ENCODE peak calls at places on chromosomes 11 and 22, in nine cellular contexts. One of them, this sample, is unnamed.

GRCh38 chr11:131889146-131889577 is 518.7 kb downstream of the NTM start:
- DNase-seq in A549: no peak
- DNase-seq in IMR-90: peak; percentile 95
- DNase-seq in uterus: peak; percentile 28
- DNase-seq in HCT116: no peak
- DNase-seq in Peyer's patch: no peak
- DNase-seq in thyroid gland: no peak
- DNase-seq in K562: no peak
- DNase-seq in adrenal gland: no peak
- DNase-seq in this sample: no peak

GRCh38 chr22:26892401-26893033 is 235.1 kb downstream of the MIAT start:
- DNase-seq in Peyer's patch: no peak
- DNase-seq in HCT116: no peak
- DNase-seq in IMR-90: no peak
- DNase-seq in K562: no peak
- DNase-seq in thyroid gland: no peak
- DNase-seq in adrenal gland: peak; percentile 84
- DNase-seq in A549: no peak
- DNase-seq in uterus: no peak
- DNase-seq in this sample: no peak

GRCh38 chr11:86473991-86474833 is 99.5 kb downstream of the CCDC81 start:
- DNase-seq in IMR-90: peak; percentile 86
- DNase-seq in adrenal gland: peak; percentile 55
- DNase-seq in A549: peak; percentile 14
- DNase-seq in K562: no peak
- DNase-seq in HCT116: no peak
- DNase-seq in uterus: no peak
- DNase-seq in Peyer's patch: no peak
- DNase-seq in thyroid gland: no peak
- DNase-seq in this sample: no peak

GRCh38 chr11:4577761-4578160 is 3.8 kb upstream of the OR52I2 start:
- DNase-seq in uterus: no peak
- DNase-seq in adrenal gland: no peak
- DNase-seq in thyroid gland: no peak
- DNase-seq in HCT116: no peak
- DNase-seq in IMR-90: no peak
- DNase-seq in K562: no peak
- DNase-seq in Peyer's patch: no peak
- DNase-seq in A549: no peak
- DNase-seq in this sample: no peak

GRCh38 chr22:40889116-40889515 is 27.2 kb upstream of the DNAJB7 start:
- DNase-seq in HCT116: no peak
- DNase-seq in K562: no peak
- DNase-seq in Peyer's patch: no peak
- DNase-seq in A549: no peak
- DNase-seq in uterus: no peak
- DNase-seq in IMR-90: no peak
- DNase-seq in thyroid gland: no peak
- DNase-seq in adrenal gland: no peak
- DNase-seq in this sample: no peak

GRCh38 chr11:74090701-74091100 is 80.1 kb downstream of the C2CD3 start:
- DNase-seq in adrenal gland: no peak
- DNase-seq in uterus: no peak
- DNase-seq in IMR-90: peak; percentile 29
- DNase-seq in HCT116: no peak
- DNase-seq in K562: no peak
- DNase-seq in A549: no peak
- DNase-seq in Peyer's patch: no peak
- DNase-seq in thyroid gland: no peak
- DNase-seq in this sample: no peak

GRCh38 chr11:93248602-93249001 is 50.8 kb upstream of the SLC36A4 start:
- DNase-seq in Peyer's patch: no peak
- DNase-seq in K562: no peak
- DNase-seq in thyroid gland: no peak
- DNase-seq in adrenal gland: no peak
- DNase-seq in IMR-90: peak; percentile 26
- DNase-seq in A549: no peak
- DNase-seq in uterus: no peak
- DNase-seq in HCT116: peak; percentile 8
- DNase-seq in this sample: no peak

GRCh38 chr11:19433791-19434190 is 193.0 kb upstream of the E2F8 start:
- DNase-seq in IMR-90: no peak
- DNase-seq in thyroid gland: no peak
- DNase-seq in K562: no peak
- DNase-seq in adrenal gland: no peak
- DNase-seq in A549: no peak
- DNase-seq in HCT116: no peak
- DNase-seq in uterus: no peak
- DNase-seq in Peyer's patch: no peak
- DNase-seq in this sample: no peak

GRCh38 chr22:37747715-37748100 is 50.9 kb downstream of the TRIOBP start:
- DNase-seq in Peyer's patch: no peak
- DNase-seq in adrenal gland: no peak
- DNase-seq in uterus: no peak
- DNase-seq in A549: no peak
- DNase-seq in K562: no peak
- DNase-seq in HCT116: no peak
- DNase-seq in IMR-90: no peak
- DNase-seq in thyroid gland: no peak
- DNase-seq in this sample: no peak

GRCh38 chr11:32231909-32232493 is 141.1 kb downstream of the RCN1 start:
- DNase-seq in HCT116: peak; percentile 36
- DNase-seq in uterus: no peak
- DNase-seq in IMR-90: peak; percentile 14
- DNase-seq in adrenal gland: no peak
- DNase-seq in A549: peak; percentile 35
- DNase-seq in Peyer's patch: no peak
- DNase-seq in K562: no peak
- DNase-seq in thyroid gland: no peak
- DNase-seq in this sample: peak; percentile 43

GRCh38 chr11:96001037-96001436 is 77.1 kb upstream of the MTMR2 start:
- DNase-seq in IMR-90: peak; percentile 92
- DNase-seq in K562: no peak
- DNase-seq in thyroid gland: peak; percentile 72
- DNase-seq in A549: no peak
- DNase-seq in HCT116: no peak
- DNase-seq in uterus: peak; percentile 81
- DNase-seq in adrenal gland: peak; percentile 74
- DNase-seq in Peyer's patch: no peak
- DNase-seq in this sample: peak; percentile 87

GRCh38 chr11:64600281-64600992 is 9.4 kb downstream of the SLC22A12 start:
- DNase-seq in A549: no peak
- DNase-seq in HCT116: no peak
- DNase-seq in K562: no peak
- DNase-seq in adrenal gland: no peak
- DNase-seq in uterus: no peak
- DNase-seq in Peyer's patch: no peak
- DNase-seq in thyroid gland: no peak
- DNase-seq in IMR-90: no peak
- DNase-seq in this sample: no peak

GRCh38 chr22:37260396-37260795 is 16.3 kb upstream of the RAC2 start:
- DNase-seq in K562: no peak
- DNase-seq in A549: no peak
- DNase-seq in thyroid gland: no peak
- DNase-seq in Peyer's patch: no peak
- DNase-seq in HCT116: no peak
- DNase-seq in uterus: no peak
- DNase-seq in adrenal gland: no peak
- DNase-seq in IMR-90: no peak
- DNase-seq in this sample: no peak

GRCh38 chr11:35641206-35641885 is 21.2 kb upstream of the TRIM44 start:
- DNase-seq in Peyer's patch: no peak
- DNase-seq in IMR-90: no peak
- DNase-seq in thyroid gland: no peak
- DNase-seq in adrenal gland: no peak
- DNase-seq in A549: no peak
- DNase-seq in uterus: no peak
- DNase-seq in K562: no peak
- DNase-seq in HCT116: no peak
- DNase-seq in this sample: no peak

GRCh38 chr11:8531982-8532381 is 62.0 kb downstream of the STK33 start:
- DNase-seq in Peyer's patch: no peak
- DNase-seq in K562: no peak
- DNase-seq in IMR-90: no peak
- DNase-seq in HCT116: no peak
- DNase-seq in uterus: no peak
- DNase-seq in adrenal gland: no peak
- DNase-seq in thyroid gland: no peak
- DNase-seq in A549: no peak
- DNase-seq in this sample: no peak

GRCh38 chr11:84289381-84289906 is 1003.3 kb upstream of the CCDC90B start:
- DNase-seq in uterus: no peak
- DNase-seq in adrenal gland: no peak
- DNase-seq in IMR-90: peak; percentile 78
- DNase-seq in A549: no peak
- DNase-seq in thyroid gland: no peak
- DNase-seq in K562: no peak
- DNase-seq in Peyer's patch: no peak
- DNase-seq in HCT116: no peak
- DNase-seq in this sample: no peak

GRCh38 chr22:38412435-38413084 is 42.4 kb downstream of the KCNJ4 start:
- DNase-seq in A549: peak; percentile 40
- DNase-seq in Peyer's patch: no peak
- DNase-seq in HCT116: no peak
- DNase-seq in adrenal gland: peak; percentile 37
- DNase-seq in thyroid gland: no peak
- DNase-seq in uterus: peak; percentile 19
- DNase-seq in IMR-90: no peak
- DNase-seq in K562: peak; percentile 84
- DNase-seq in this sample: peak; percentile 63

DNA sequence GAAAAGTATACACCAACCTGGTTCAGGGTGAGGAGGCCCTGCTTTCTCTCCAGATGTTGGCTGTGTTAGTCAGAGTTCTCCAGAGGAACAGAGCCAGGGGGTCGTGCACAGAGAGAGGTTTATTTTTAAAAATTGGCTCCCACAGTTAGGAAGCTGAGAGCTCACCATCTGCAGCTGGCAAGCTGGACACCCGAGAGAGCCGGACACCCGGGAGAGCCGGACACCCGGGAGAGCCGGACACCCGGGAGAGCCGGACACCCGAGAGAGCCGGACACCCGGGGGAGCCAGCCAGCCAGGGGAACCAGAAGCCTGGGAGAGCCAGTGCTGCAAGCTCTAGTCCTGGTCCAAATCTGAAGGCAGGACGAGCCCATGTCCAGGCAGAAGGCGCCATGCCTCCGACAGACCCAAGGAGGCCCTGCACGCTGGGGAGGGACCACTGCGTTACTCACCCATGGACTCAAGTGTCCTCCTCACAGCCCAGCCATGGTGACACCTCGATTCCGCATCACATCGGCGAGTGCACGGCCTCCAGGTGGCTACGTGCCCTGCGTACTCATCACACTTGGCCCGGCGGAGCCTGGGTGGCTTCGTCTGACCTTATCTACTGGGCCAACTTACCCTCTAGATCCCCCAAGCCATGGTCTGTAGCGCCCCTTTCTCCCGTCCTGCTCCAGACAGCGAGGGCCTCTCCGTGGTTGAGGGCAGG is 99.0 kb downstream of the BRD1 start:
- DNase-seq in K562: no peak
- DNase-seq in IMR-90: no peak
- DNase-seq in A549: no peak
- DNase-seq in uterus: no peak
- DNase-seq in thyroid gland: no peak
- DNase-seq in HCT116: no peak
- DNase-seq in Peyer's patch: no peak
- DNase-seq in adrenal gland: no peak
- DNase-seq in this sample: no peak
- TF ChIP-seq POLR2A in K562: no peak
- TF ChIP-seq POLR2A in IMR-90: no peak
- TF ChIP-seq POLR2A in A549: no peak
- TF ChIP-seq POLR2A in uterus: no peak
- TF ChIP-seq POLR2A in thyroid gland: no peak
- TF ChIP-seq POLR2A in HCT116: no peak
- TF ChIP-seq POLR2A in Peyer's patch: no peak
- TF ChIP-seq POLR2A in adrenal gland: no peak
- TF ChIP-seq POLR2A in this sample: no peak

DNA sequence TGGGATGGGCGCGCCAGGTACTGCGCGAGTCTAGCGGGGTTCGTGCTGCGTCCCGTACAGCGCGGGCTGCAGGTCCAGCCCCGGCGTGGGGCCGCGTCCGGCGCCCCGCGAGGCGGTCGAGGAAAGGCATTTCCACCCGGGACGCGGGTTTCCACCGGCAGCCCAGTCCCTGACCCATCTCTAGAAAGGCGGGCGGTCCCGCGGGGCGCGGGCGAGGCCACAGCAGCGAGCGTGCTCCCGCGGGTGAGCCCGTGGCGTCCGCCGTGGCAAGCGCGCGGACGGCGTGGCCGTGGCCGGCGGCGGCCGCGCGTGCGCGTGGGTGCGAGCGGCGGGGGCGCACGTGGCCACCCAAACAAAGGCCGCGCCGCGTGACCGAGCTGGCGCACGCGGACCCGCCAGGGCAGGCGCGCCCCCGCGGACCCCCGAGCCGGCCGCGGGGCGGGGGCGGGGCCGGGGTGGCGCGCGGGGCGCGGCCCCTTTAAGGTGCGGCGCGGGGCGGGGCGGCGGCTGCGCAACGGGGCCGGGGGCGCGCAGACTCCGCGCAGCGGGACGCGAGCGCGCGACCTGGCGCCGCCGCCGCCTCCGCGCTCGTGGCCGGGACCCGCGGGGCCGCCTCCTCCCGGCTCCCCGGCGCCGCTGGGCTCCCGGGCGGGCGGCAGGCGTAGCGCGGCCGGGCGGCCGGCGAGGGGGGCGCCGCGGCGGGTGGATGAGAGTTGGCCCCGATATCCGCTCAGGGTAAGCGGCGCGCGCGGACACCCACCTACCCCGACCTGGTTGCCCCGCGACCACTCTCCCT is 39.3 kb upstream of the CELSR1 start:
- DNase-seq in K562: peak; percentile 88
- DNase-seq in Peyer's patch: peak; percentile 79
- DNase-seq in IMR-90: peak; percentile 35
- DNase-seq in thyroid gland: peak; percentile 57
- DNase-seq in HCT116: no peak
- DNase-seq in adrenal gland: peak; percentile 38
- DNase-seq in A549: peak; percentile 23
- DNase-seq in uterus: peak; percentile 53
- DNase-seq in this sample: peak; percentile 69
- H3K27ac ChIP-seq in K562: no peak overlapping the region
- H3K27ac ChIP-seq in Peyer's patch: peak overlapping the region; percentile 60
- H3K27ac ChIP-seq in IMR-90: no peak overlapping the region
- H3K27ac ChIP-seq in thyroid gland: no peak overlapping the region
- H3K27ac ChIP-seq in HCT116: peak overlapping the region; percentile 68
- H3K27ac ChIP-seq in adrenal gland: peak overlapping the region; percentile 13
- H3K27ac ChIP-seq in A549: peak overlapping the region; percentile 99
- H3K27ac ChIP-seq in uterus: peak overlapping the region; percentile 72
- H3K27ac ChIP-seq in this sample: peak overlapping the region; percentile 50

GRCh38 chr22:27919222-27919942 is at the start of gene PITPNB:
- DNase-seq in A549: peak; percentile 88
- DNase-seq in K562: peak; percentile 99
- DNase-seq in uterus: peak; percentile 99
- DNase-seq in HCT116: peak; percentile 88
- DNase-seq in thyroid gland: peak; percentile 95
- DNase-seq in IMR-90: peak; percentile 97
- DNase-seq in adrenal gland: peak; percentile 97
- DNase-seq in Peyer's patch: peak; percentile 99
- DNase-seq in this sample: peak; percentile 95
- TF ChIP-seq POLR2A in A549: peak; percentile 30
- TF ChIP-seq POLR2A in K562: peak; percentile 81
- TF ChIP-seq POLR2A in uterus: peak; percentile 94
- TF ChIP-seq POLR2A in HCT116: peak; percentile 89
- TF ChIP-seq POLR2A in thyroid gland: no peak
- TF ChIP-seq POLR2A in IMR-90: peak; percentile 87
- TF ChIP-seq POLR2A in adrenal gland: peak; percentile 92
- TF ChIP-seq POLR2A in Peyer's patch: peak; percentile 91
- TF ChIP-seq POLR2A in this sample: peak; percentile 53

GRCh38 chr22:46390652-46391301 is 55.3 kb downstream of the TRMU start:
- DNase-seq in IMR-90: peak; percentile 65
- DNase-seq in HCT116: no peak
- DNase-seq in thyroid gland: no peak
- DNase-seq in A549: no peak
- DNase-seq in Peyer's patch: peak; percentile 69
- DNase-seq in adrenal gland: peak; percentile 73
- DNase-seq in uterus: peak; percentile 29
- DNase-seq in K562: peak; percentile 37
- DNase-seq in this sample: peak; percentile 50
- H3K27ac ChIP-seq in IMR-90: no peak overlapping the region
- H3K27ac ChIP-seq in HCT116: no peak overlapping the region
- H3K27ac ChIP-seq in thyroid gland: no peak overlapping the region
- H3K27ac ChIP-seq in A549: no peak overlapping the region
- H3K27ac ChIP-seq in Peyer's patch: no peak overlapping the region
- H3K27ac ChIP-seq in adrenal gland: no peak overlapping the region
- H3K27ac ChIP-seq in uterus: no peak overlapping the region
- H3K27ac ChIP-seq in K562: no peak overlapping the region
- H3K27ac ChIP-seq in this sample: no peak overlapping the region

This sample was measured in testis.